ENCODE peak calls at places on chromosomes 1 and 21, in four cellular contexts. D is H9, S is H1, F is IMR-90. C is an unnamed sample.

GRCh38 chr1:231973840-231974239 is 347.2 kb downstream of the DISC1 start:
- DNase-seq in D (no peak), S (no peak), F (peak), C (no peak)

GRCh38 chr1:10950316-10951172 is 61.9 kb upstream of the TARDBP start:
- DNase-seq in D (no peak), S (no peak), F (no peak), C (no peak)

GRCh38 chr1:10733967-10734366 is 62.5 kb downstream of the CASZ1 start:
- DNase-seq in D (no peak), S (no peak), F (no peak), C (no peak)

GRCh38 chr1:161962094-161962887 is 61.4 kb downstream of the OLFML2B start:
- DNase-seq in D (no peak), S (no peak), F (peak), C (peak)

GRCh38 chr1:154710091-154710490 is 102.1 kb upstream of the ADAR start:
- DNase-seq in D (no peak), S (no peak), F (no peak), C (no peak)

GRCh38 chr1:97529600-97529999 is 391.2 kb downstream of the DPYD start:
- DNase-seq in D (no peak), S (no peak), F (no peak), C (no peak)

GRCh38 chr1:225855503-225856285 is 26.5 kb downstream of the TMEM63A start:
- DNase-seq in D (no peak), S (no peak), F (no peak), C (no peak)

GRCh38 chr1:15353839-15354579 is 55.7 kb upstream of the EFHD2 start:
- DNase-seq in D (no peak), S (no peak), F (peak), C (no peak)

GRCh38 chr1:29683472-29683871 is 447.1 kb downstream of the PTPRU start:
- DNase-seq in D (peak), S (peak), F (no peak), C (no peak)

GRCh38 chr1:156813750-156814570 is 2.7 kb downstream of the SH2D2A start:
- DNase-seq in D (peak), S (peak), F (peak), C (peak)

GRCh38 chr1:92623187-92623778 is 136.6 kb upstream of the GFI1 start:
- DNase-seq in D (no peak), S (no peak), F (peak), C (no peak)

GRCh38 chr1:162765788-162766187 is 24.7 kb upstream of the HSD17B7 start:
- DNase-seq in D (no peak), S (no peak), F (no peak), C (no peak)

GRCh38 chr1:234893359-234893724 is 235.3 kb downstream of the TOMM20 start:
- DNase-seq in D (no peak), S (no peak), F (no peak), C (no peak)

GRCh38 chr1:48493970-48494769 is 22.2 kb upstream of the SPATA6 start:
- DNase-seq in D (no peak), S (no peak), F (peak), C (peak)

GRCh38 chr1:244075247-244075722 is 24.2 kb downstream of the ZBTB18 start:
- DNase-seq in D (no peak), S (peak), F (no peak), C (peak)

GRCh38 chr1:24635195-24635843 is 7.8 kb upstream of the SRRM1 start:
- DNase-seq in D (no peak), S (no peak), F (peak), C (peak)

GRCh38 chr1:2604156-2604853 is 17.7 kb downstream of the PRXL2B start:
- DNase-seq in D (no peak), S (no peak), F (no peak), C (no peak)

GRCh38 chr1:64759968-64760367 is 15.1 kb downstream of the RAVER2 start:
- DNase-seq in D (no peak), S (no peak), F (no peak), C (no peak)

GRCh38 chr1:100721502-100722205 is 2.1 kb downstream of the VCAM1 start:
- DNase-seq in D (no peak), S (no peak), F (peak), C (no peak)

GRCh38 chr1:62539028-62539447 is 58.3 kb upstream of the ANGPTL3 start:
- DNase-seq in D (no peak), S (no peak), F (peak), C (no peak)

GRCh38 chr1:56570924-56571372 is 8.4 kb downstream of the PLPP3 start:
- DNase-seq in D (no peak), S (no peak), F (no peak), C (no peak)

GRCh38 chr1:58231204-58231603 is 315.3 kb downstream of the OMA1 start:
- DNase-seq in D (no peak), S (no peak), F (no peak), C (no peak)

GRCh38 chr21:32907521-32907920 is 118.2 kb upstream of the OLIG2 start:
- DNase-seq in D (no peak), S (no peak), F (no peak), C (no peak)

GRCh38 chr21:21111309-21111920 is 113.2 kb downstream of the NCAM2 start:
- DNase-seq in D (no peak), S (no peak), F (no peak), C (peak)

GRCh38 chr1:96596226-96596625 is 125.4 kb upstream of the PTBP2 start:
- DNase-seq in D (peak), S (peak), F (peak), C (peak)

GRCh38 chr1:26994020-26994745 is 691 bp downstream of the TRNP1 start:
- DNase-seq in D (peak), S (peak), F (no peak), C (no peak)

GRCh38 chr21:30567617-30568016 is 6.5 kb upstream of the KRTAP19-7 start:
- DNase-seq in D (no peak), S (no peak), F (no peak), C (no peak)
- H3K56ac ChIP-seq in D (no peak), S (no peak), F (no peak), C (no peak)

GRCh38 chr1:54542120-54542961 is 5.7 kb upstream of the ACOT11 start:
- DNase-seq in D (peak), S (peak), F (peak), C (peak)
- H2BK120ac ChIP-seq in D (no peak), S (peak), F (peak), C (peak)

DNA sequence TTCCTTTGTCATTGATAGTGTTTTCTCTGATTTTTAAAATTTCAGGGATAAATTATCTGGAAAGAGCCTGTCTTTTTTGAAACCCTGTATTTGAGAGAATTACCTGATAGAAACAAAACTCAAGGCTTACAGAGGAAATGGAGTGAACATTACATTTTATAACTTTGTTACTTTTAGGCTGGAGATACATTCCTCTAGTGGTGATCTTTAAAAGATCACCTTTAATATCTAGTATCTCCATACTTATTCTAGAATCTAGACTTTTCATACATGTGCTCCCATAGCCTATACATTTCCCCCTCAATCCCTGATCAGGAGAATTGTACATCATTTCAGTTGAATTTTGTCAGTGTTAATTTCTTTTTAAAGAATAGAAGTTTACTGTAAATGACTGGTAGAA is 33.6 kb downstream of the RASAL2 start:
- DNase-seq in D (no peak), S (no peak), F (no peak), C (no peak)
- H3K9ac ChIP-seq in D (no peak), S (no peak), F (no peak), C (no peak)

GRCh38 chr1:172993640-172994039 is 57.1 kb downstream of the TNFSF18 start:
- DNase-seq in D (no peak), S (no peak), F (peak), C (peak)

GRCh38 chr1:172999349-172999748 is 51.4 kb downstream of the TNFSF18 start:
- DNase-seq in D (no peak), S (no peak), F (no peak), C (no peak)

GRCh38 chr1:173002891-173003582 is 47.7 kb downstream of the TNFSF18 start:
- DNase-seq in D (no peak), S (no peak), F (peak), C (no peak)

GRCh38 chr1:172997941-172998361 is 52.8 kb downstream of the TNFSF18 start:
- DNase-seq in D (no peak), S (no peak), F (peak), C (no peak)
- H3K56ac ChIP-seq in D (no peak), S (no peak), F (no peak), C (no peak)

GRCh38 chr1:205632374-205633169 is 761 bp upstream of the ELK4 start:
- DNase-seq in D (no peak), S (no peak), F (no peak), C (peak)
- H2BK120ac ChIP-seq in D (no peak), S (peak), F (peak), C (no peak)

DNA sequence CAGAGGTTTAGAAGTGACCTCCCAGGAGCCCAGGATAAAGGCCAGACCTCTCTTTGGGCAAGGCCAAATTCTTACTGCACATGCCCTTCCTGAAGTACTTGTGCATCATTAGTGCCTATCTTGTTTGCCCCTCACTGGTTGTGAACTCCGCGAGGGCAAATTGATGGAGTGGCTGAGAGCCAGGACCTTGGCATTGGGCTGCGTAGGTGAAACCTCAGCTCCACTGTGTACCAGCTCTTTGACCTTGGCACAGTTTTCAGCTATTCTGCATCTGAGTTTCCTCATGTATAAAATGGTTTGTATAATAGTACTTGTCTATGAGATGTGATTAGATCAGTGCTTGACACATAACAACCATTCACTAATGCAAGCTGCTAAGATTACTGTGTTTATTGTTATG is 11.5 kb downstream of the OTUD3 start:
- DNase-seq in D (no peak), S (no peak), F (no peak), C (no peak)
- H3K9ac ChIP-seq in D (no peak), S (no peak), F (no peak), C (no peak)

C was measured in mesendoderm.